ENCODE peak calls at places on chromosome 2, in ten cellular contexts. One of them, this sample, is unnamed.

GRCh38 chr2:70123051-70123828 is 36.0 kb downstream of the PCBP1 start:
- DNase-seq in sigmoid colon: peak; percentile 85
- DNase-seq in vagina: no peak
- DNase-seq in stomach: peak; percentile 66
- DNase-seq in HCT116: no peak
- DNase-seq in prostate gland: peak; percentile 30
- DNase-seq in transverse colon: peak; percentile 43
- DNase-seq in endothelial cell of umbilical vein: no peak
- DNase-seq in K562: peak; percentile 50
- DNase-seq in HL-60: no peak
- DNase-seq in this sample: no peak

GRCh38 chr2:54871457-54872103 is 148.1 kb downstream of the EML6 start:
- DNase-seq in stomach: no peak
- DNase-seq in prostate gland: no peak
- DNase-seq in K562: no peak
- DNase-seq in sigmoid colon: no peak
- DNase-seq in HL-60: no peak
- DNase-seq in HCT116: no peak
- DNase-seq in endothelial cell of umbilical vein: no peak
- DNase-seq in vagina: no peak
- DNase-seq in transverse colon: no peak
- DNase-seq in this sample: no peak

GRCh38 chr2:85778646-85779364 is 25.0 kb downstream of the ATOH8 start:
- DNase-seq in vagina: no peak
- DNase-seq in transverse colon: no peak
- DNase-seq in HL-60: no peak
- DNase-seq in prostate gland: no peak
- DNase-seq in K562: no peak
- DNase-seq in stomach: no peak
- DNase-seq in sigmoid colon: no peak
- DNase-seq in HCT116: no peak
- DNase-seq in endothelial cell of umbilical vein: no peak
- DNase-seq in this sample: no peak

GRCh38 chr2:29810956-29811355 is 110.4 kb downstream of the ALK start:
- DNase-seq in prostate gland: no peak
- DNase-seq in endothelial cell of umbilical vein: no peak
- DNase-seq in HL-60: no peak
- DNase-seq in sigmoid colon: no peak
- DNase-seq in K562: no peak
- DNase-seq in transverse colon: no peak
- DNase-seq in stomach: no peak
- DNase-seq in vagina: no peak
- DNase-seq in HCT116: no peak
- DNase-seq in this sample: no peak

GRCh38 chr2:54439582-54439981 is 16.5 kb upstream of the SPTBN1 start:
- DNase-seq in K562: no peak
- DNase-seq in transverse colon: no peak
- DNase-seq in prostate gland: no peak
- DNase-seq in HL-60: no peak
- DNase-seq in vagina: no peak
- DNase-seq in sigmoid colon: no peak
- DNase-seq in stomach: no peak
- DNase-seq in HCT116: no peak
- DNase-seq in endothelial cell of umbilical vein: no peak
- DNase-seq in this sample: peak; percentile 39

GRCh38 chr2:28437918-28438317 is 45.3 kb downstream of the FOSL2 start:
- DNase-seq in HL-60: no peak
- DNase-seq in endothelial cell of umbilical vein: no peak
- DNase-seq in HCT116: no peak
- DNase-seq in stomach: no peak
- DNase-seq in prostate gland: no peak
- DNase-seq in sigmoid colon: peak; percentile 32
- DNase-seq in transverse colon: no peak
- DNase-seq in K562: no peak
- DNase-seq in vagina: no peak
- DNase-seq in this sample: no peak

GRCh38 chr2:28360742-28361293 is 31.8 kb upstream of the FOSL2 start:
- DNase-seq in HCT116: no peak
- DNase-seq in endothelial cell of umbilical vein: peak; percentile 43
- DNase-seq in sigmoid colon: peak; percentile 68
- DNase-seq in K562: peak; percentile 32
- DNase-seq in HL-60: no peak
- DNase-seq in transverse colon: no peak
- DNase-seq in prostate gland: no peak
- DNase-seq in stomach: no peak
- DNase-seq in vagina: no peak
- DNase-seq in this sample: no peak

GRCh38 chr2:33018271-33018670 is 71.5 kb downstream of the LTBP1 start:
- DNase-seq in sigmoid colon: no peak
- DNase-seq in HCT116: no peak
- DNase-seq in K562: no peak
- DNase-seq in vagina: no peak
- DNase-seq in transverse colon: no peak
- DNase-seq in HL-60: no peak
- DNase-seq in stomach: no peak
- DNase-seq in prostate gland: no peak
- DNase-seq in endothelial cell of umbilical vein: no peak
- DNase-seq in this sample: peak; percentile 50

GRCh38 chr2:109676346-109676897 is 62.3 kb downstream of the SOWAHC start:
- DNase-seq in stomach: no peak
- DNase-seq in sigmoid colon: no peak
- DNase-seq in endothelial cell of umbilical vein: no peak
- DNase-seq in HL-60: no peak
- DNase-seq in vagina: no peak
- DNase-seq in transverse colon: no peak
- DNase-seq in prostate gland: no peak
- DNase-seq in K562: no peak
- DNase-seq in HCT116: no peak
- DNase-seq in this sample: no peak

GRCh38 chr2:32284321-32284720 is 6.6 kb downstream of the YIPF4 start:
- DNase-seq in vagina: no peak
- DNase-seq in HL-60: peak; percentile 21
- DNase-seq in prostate gland: no peak
- DNase-seq in stomach: no peak
- DNase-seq in HCT116: no peak
- DNase-seq in transverse colon: no peak
- DNase-seq in K562: no peak
- DNase-seq in endothelial cell of umbilical vein: peak; percentile 71
- DNase-seq in sigmoid colon: no peak
- DNase-seq in this sample: no peak

GRCh38 chr2:26786207-26787023 is 559 bp downstream of the CENPA start:
- DNase-seq in HCT116: no peak
- DNase-seq in transverse colon: no peak
- DNase-seq in endothelial cell of umbilical vein: peak; percentile 15
- DNase-seq in prostate gland: no peak
- DNase-seq in vagina: no peak
- DNase-seq in HL-60: peak; percentile 29
- DNase-seq in stomach: no peak
- DNase-seq in K562: no peak
- DNase-seq in sigmoid colon: no peak
- DNase-seq in this sample: no peak

GRCh38 chr2:215693269-215693998 is 257.6 kb upstream of the FN1 start:
- DNase-seq in prostate gland: no peak
- DNase-seq in HCT116: no peak
- DNase-seq in HL-60: no peak
- DNase-seq in endothelial cell of umbilical vein: peak; percentile 85
- DNase-seq in transverse colon: no peak
- DNase-seq in K562: no peak
- DNase-seq in sigmoid colon: no peak
- DNase-seq in stomach: no peak
- DNase-seq in vagina: no peak
- DNase-seq in this sample: no peak

GRCh38 chr2:234665304-234665703 is 168.4 kb upstream of the ARL4C start:
- DNase-seq in sigmoid colon: no peak
- DNase-seq in HL-60: no peak
- DNase-seq in K562: no peak
- DNase-seq in stomach: no peak
- DNase-seq in HCT116: no peak
- DNase-seq in prostate gland: no peak
- DNase-seq in vagina: no peak
- DNase-seq in endothelial cell of umbilical vein: no peak
- DNase-seq in transverse colon: no peak
- DNase-seq in this sample: no peak
- H3K27ac ChIP-seq in sigmoid colon: no peak overlapping the region
- H3K27ac ChIP-seq in HL-60: no peak overlapping the region
- H3K27ac ChIP-seq in K562: no peak overlapping the region
- H3K27ac ChIP-seq in stomach: no peak overlapping the region
- H3K27ac ChIP-seq in HCT116: no peak overlapping the region
- H3K27ac ChIP-seq in prostate gland: no peak overlapping the region
- H3K27ac ChIP-seq in vagina: no peak overlapping the region
- H3K27ac ChIP-seq in endothelial cell of umbilical vein: no peak overlapping the region
- H3K27ac ChIP-seq in transverse colon: no peak overlapping the region
- H3K27ac ChIP-seq in this sample: no peak overlapping the region

GRCh38 chr2:96326990-96327820 is 2.1 kb downstream of the ITPRIPL1 start:
- DNase-seq in endothelial cell of umbilical vein: no peak
- DNase-seq in K562: no peak
- DNase-seq in HL-60: no peak
- DNase-seq in HCT116: no peak
- DNase-seq in vagina: no peak
- DNase-seq in stomach: no peak
- DNase-seq in transverse colon: no peak
- DNase-seq in sigmoid colon: no peak
- DNase-seq in prostate gland: no peak
- DNase-seq in this sample: no peak

GRCh38 chr2:96326564-96326963 is 1.4 kb downstream of the ITPRIPL1 start:
- DNase-seq in vagina: no peak
- DNase-seq in K562: no peak
- DNase-seq in stomach: no peak
- DNase-seq in sigmoid colon: peak; percentile 4
- DNase-seq in prostate gland: no peak
- DNase-seq in transverse colon: no peak
- DNase-seq in HL-60: no peak
- DNase-seq in endothelial cell of umbilical vein: no peak
- DNase-seq in HCT116: no peak
- DNase-seq in this sample: no peak

GRCh38 chr2:96325038-96325883 is at the start of gene ITPRIPL1:
- DNase-seq in sigmoid colon: peak; percentile 49
- DNase-seq in prostate gland: no peak
- DNase-seq in K562: peak; percentile 47
- DNase-seq in HL-60: no peak
- DNase-seq in transverse colon: peak; percentile 24
- DNase-seq in HCT116: no peak
- DNase-seq in endothelial cell of umbilical vein: peak; percentile 29
- DNase-seq in stomach: no peak
- DNase-seq in vagina: no peak
- DNase-seq in this sample: no peak

GRCh38 chr2:96324716-96325037 is 440 bp upstream of the ITPRIPL1 start:
- DNase-seq in transverse colon: no peak
- DNase-seq in HL-60: no peak
- DNase-seq in vagina: no peak
- DNase-seq in sigmoid colon: no peak
- DNase-seq in endothelial cell of umbilical vein: no peak
- DNase-seq in K562: no peak
- DNase-seq in prostate gland: no peak
- DNase-seq in HCT116: no peak
- DNase-seq in stomach: no peak
- DNase-seq in this sample: no peak

GRCh38 chr2:96325884-96326255 is 753 bp downstream of the ITPRIPL1 start:
- DNase-seq in endothelial cell of umbilical vein: no peak
- DNase-seq in prostate gland: no peak
- DNase-seq in stomach: no peak
- DNase-seq in sigmoid colon: peak; percentile 58
- DNase-seq in HCT116: no peak
- DNase-seq in transverse colon: peak; percentile 43
- DNase-seq in HL-60: no peak
- DNase-seq in K562: no peak
- DNase-seq in vagina: no peak
- DNase-seq in this sample: no peak
- TF ChIP-seq POLR2AphosphoS5 in endothelial cell of umbilical vein: no peak
- TF ChIP-seq POLR2AphosphoS5 in prostate gland: no peak
- TF ChIP-seq POLR2AphosphoS5 in stomach: no peak
- TF ChIP-seq POLR2AphosphoS5 in sigmoid colon: no peak
- TF ChIP-seq POLR2AphosphoS5 in HCT116: no peak
- TF ChIP-seq POLR2AphosphoS5 in transverse colon: no peak
- TF ChIP-seq POLR2AphosphoS5 in HL-60: no peak
- TF ChIP-seq POLR2AphosphoS5 in K562: no peak
- TF ChIP-seq POLR2AphosphoS5 in vagina: no peak
- TF ChIP-seq POLR2AphosphoS5 in this sample: no peak

DNA sequence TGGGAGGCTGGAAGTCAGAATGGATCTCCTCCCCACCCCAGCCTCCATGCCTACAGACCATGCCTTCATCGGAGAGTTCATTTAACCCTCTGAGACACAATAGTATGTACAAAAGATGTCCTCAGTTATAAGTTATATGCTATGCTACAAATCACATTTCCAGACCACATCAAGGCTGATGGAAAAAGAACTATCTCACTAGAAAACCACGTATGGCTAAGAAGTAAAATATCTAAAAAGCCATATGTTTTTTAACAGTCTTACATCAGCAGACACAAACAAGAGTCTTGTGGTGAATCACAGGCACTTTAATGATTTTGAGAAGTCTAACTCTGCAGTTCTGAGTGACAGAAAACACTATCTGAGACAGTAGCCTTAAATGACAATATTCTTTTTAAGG is 197.7 kb downstream of the IRS1 start:
- DNase-seq in HL-60: no peak
- DNase-seq in prostate gland: no peak
- DNase-seq in vagina: no peak
- DNase-seq in stomach: no peak
- DNase-seq in HCT116: no peak
- DNase-seq in endothelial cell of umbilical vein: no peak
- DNase-seq in sigmoid colon: no peak
- DNase-seq in transverse colon: no peak
- DNase-seq in K562: no peak
- DNase-seq in this sample: no peak
- H3K27ac ChIP-seq in HL-60: no peak overlapping the region
- H3K27ac ChIP-seq in prostate gland: no peak overlapping the region
- H3K27ac ChIP-seq in vagina: no peak overlapping the region
- H3K27ac ChIP-seq in stomach: no peak overlapping the region
- H3K27ac ChIP-seq in HCT116: no peak overlapping the region
- H3K27ac ChIP-seq in endothelial cell of umbilical vein: no peak overlapping the region
- H3K27ac ChIP-seq in sigmoid colon: no peak overlapping the region
- H3K27ac ChIP-seq in transverse colon: no peak overlapping the region
- H3K27ac ChIP-seq in K562: no peak overlapping the region
- H3K27ac ChIP-seq in this sample: no peak overlapping the region

DNA sequence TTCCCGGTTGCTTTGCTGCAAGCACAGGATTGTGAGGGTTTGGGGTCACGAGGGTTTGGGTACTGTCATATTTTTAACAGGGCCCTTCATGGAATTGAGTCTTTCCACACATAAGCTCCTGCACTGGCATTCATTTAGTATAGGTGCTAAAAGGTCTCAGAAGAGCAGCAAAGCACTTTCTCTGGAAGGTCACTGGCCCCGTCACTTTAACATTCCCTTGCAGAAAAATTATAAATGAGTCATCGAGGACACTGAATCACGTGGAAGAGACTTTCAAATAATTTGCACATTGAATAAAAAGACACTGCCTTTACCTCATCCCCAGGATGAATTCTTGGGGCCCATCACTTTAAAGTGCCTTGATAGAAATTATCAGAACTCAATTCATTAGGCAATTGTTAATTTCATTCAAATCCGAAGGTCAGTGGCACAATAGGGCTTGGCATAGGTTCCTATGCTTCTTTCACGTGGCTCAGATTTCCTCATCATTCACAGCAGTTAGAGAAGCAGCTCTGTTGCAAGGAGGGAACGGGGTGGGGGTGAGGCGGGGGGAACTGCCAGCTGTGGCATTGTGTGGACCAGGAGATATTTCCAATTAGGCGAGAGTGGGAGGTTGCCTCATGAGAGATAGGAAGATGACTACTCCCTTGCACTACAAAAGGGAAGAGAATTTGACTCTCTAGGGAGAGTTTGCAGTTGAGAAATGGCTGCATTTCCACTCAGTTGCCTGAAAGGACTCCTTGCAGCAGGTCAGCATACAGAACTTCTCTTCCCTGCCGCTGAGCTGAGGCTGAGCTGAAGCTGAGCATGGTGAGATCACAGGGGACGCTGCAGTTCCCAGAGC is 86.4 kb upstream of the NPAS2 start:
- DNase-seq in prostate gland: no peak
- DNase-seq in endothelial cell of umbilical vein: peak; percentile 30
- DNase-seq in HCT116: no peak
- DNase-seq in sigmoid colon: no peak
- DNase-seq in stomach: no peak
- DNase-seq in HL-60: peak; percentile 95
- DNase-seq in vagina: no peak
- DNase-seq in K562: no peak
- DNase-seq in transverse colon: no peak
- DNase-seq in this sample: peak; percentile 91
- TF ChIP-seq POLR2AphosphoS5 in prostate gland: no peak
- TF ChIP-seq POLR2AphosphoS5 in endothelial cell of umbilical vein: no peak
- TF ChIP-seq POLR2AphosphoS5 in HCT116: no peak
- TF ChIP-seq POLR2AphosphoS5 in sigmoid colon: no peak
- TF ChIP-seq POLR2AphosphoS5 in stomach: no peak
- TF ChIP-seq POLR2AphosphoS5 in HL-60: peak; percentile 62
- TF ChIP-seq POLR2AphosphoS5 in vagina: no peak
- TF ChIP-seq POLR2AphosphoS5 in K562: no peak
- TF ChIP-seq POLR2AphosphoS5 in transverse colon: no peak
- TF ChIP-seq POLR2AphosphoS5 in this sample: no peak